ENCODE peak calls at places on chromosomes 13 and 19, in five cellular contexts. H, F, D, C and W are unnamed samples. For H3K36me3, the result is how much of the 10 kb centered on the place peaks cover.

GRCh38 chr13:26811636-26812035 is 51.0 kb upstream of the GPR12 start:
- DNase-seq in H (no peak), F (no peak), D (no peak), C (no peak), W (no peak)

GRCh38 chr19:15173746-15174404 is 26.9 kb downstream of the NOTCH3 start:
- DNase-seq in H (no peak), F (no peak), D (no peak), C (no peak), W (no peak)

GRCh38 chr13:50125306-50125555 is 110.0 kb downstream of the KCNRG start:
- DNase-seq in H (peak), F (no peak), D (no peak), C (no peak), W (no peak)

GRCh38 chr13:24272452-24273161 is 36.8 kb upstream of the C1QTNF9 start:
- DNase-seq in H (no peak), F (no peak), D (peak), C (no peak), W (no peak)

GRCh38 chr19:8085606-8086464 is 33.3 kb downstream of the CCL25 start:
- DNase-seq in H (no peak), F (no peak), D (no peak), C (no peak), W (no peak)

GRCh38 chr13:26034018-26034417 is 17.8 kb downstream of the SHISA2 start:
- DNase-seq in H (no peak), F (no peak), D (no peak), C (no peak), W (no peak)

GRCh38 chr13:25775275-25775674 is 276.5 kb downstream of the SHISA2 start:
- DNase-seq in H (no peak), F (no peak), D (no peak), C (no peak), W (no peak)

GRCh38 chr13:114213980-114214379 is 20.7 kb upstream of the CDC16 start:
- DNase-seq in H (no peak), F (no peak), D (no peak), C (no peak), W (no peak)

GRCh38 chr13:105278797-105279425 is 1256.6 kb downstream of the EFNB2 start:
- DNase-seq in H (no peak), F (no peak), D (no peak), C (no peak), W (no peak)

DNA sequence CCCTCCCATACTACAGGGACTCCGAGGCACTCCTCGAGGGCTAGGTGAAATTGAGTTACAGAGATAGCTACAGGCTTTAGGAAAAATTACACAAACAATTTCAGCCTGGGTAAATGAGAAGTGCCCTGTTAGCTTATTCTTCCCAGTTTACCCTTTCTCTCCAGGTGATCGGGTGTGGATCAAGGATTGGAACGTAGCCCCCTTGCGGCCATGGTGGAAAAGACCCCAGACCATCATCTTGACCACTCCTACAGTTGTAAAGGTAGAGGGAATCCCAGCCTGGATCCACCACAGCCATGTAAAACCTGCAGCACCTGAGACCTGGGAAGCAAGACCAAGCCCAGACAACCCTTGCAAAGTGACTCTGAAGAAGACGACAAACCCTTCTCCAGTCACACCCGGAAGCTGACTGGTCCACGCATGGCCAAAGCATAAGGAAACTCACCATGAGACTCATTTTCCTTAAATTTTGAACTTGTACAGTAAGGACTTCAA is 600.6 kb downstream of the UQCRFS1 start:
- DNase-seq in H (no peak), F (no peak), D (no peak), C (no peak), W (no peak)
- H3K36me3 ChIP-seq in H (under half), F (under half), D (under half), C (under half), W (under half)

GRCh38 chr13:97264663-97265062 is 42.5 kb downstream of the MBNL2 start:
- DNase-seq in H (no peak), F (no peak), D (no peak), C (no peak), W (no peak)

GRCh38 chr13:97262058-97262457 is 39.9 kb downstream of the MBNL2 start:
- DNase-seq in H (no peak), F (no peak), D (no peak), C (no peak), W (peak)

GRCh38 chr13:97261254-97262015 is 39.3 kb downstream of the MBNL2 start:
- DNase-seq in H (no peak), F (no peak), D (no peak), C (no peak), W (peak)

GRCh38 chr13:97259787-97260641 is 37.9 kb downstream of the MBNL2 start:
- DNase-seq in H (no peak), F (no peak), D (no peak), C (no peak), W (no peak)

GRCh38 chr13:97263160-97263559 is 41.0 kb downstream of the MBNL2 start:
- DNase-seq in H (no peak), F (no peak), D (no peak), C (no peak), W (no peak)
- H3K36me3 ChIP-seq in H (under half), F (under half), D (under half), C (under half), W (under half)

GRCh38 chr19:57443121-57443696 is 8.1 kb downstream of the ZNF749 start:
- DNase-seq in H (no peak), F (no peak), D (no peak), C (no peak), W (no peak)
- H3K36me3 ChIP-seq in H (under half), F (under half), D (under half), C (under half), W (under half)

DNA sequence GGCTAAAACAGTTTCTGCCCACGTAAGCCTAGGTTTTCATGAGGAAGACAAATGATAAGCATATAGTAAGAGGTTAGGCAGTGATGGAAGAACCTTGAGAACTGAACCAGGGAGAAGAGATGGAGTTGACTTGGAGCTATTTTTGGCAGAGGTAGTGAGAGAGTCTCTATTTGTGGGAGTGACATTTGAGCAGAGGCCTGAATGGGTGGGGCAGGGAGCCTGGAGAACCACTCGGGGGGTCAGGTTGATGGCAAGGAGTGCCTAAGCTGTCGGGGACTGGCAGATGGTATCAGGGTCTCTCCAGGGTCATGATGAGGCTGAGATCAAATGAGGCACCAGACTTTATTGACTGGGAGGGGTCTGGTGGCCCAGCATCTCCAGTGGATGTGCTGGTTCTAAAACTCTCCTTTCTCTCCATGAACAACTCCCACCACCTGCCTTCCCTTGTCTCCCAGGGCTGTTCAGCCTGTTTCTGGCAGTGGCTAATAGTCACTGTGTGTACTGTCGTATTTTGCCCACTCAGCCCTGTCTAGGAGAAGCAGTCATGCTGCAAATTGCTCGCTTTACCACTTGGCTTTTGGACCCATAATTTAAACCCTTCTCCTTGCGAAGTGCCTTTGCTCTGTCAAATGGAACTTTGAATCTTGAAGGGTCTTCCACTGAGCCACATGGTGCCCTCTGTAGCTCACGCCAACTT is 3.6 kb downstream of the MAU2 start:
- DNase-seq in H (no peak), F (no peak), D (no peak), C (no peak), W (no peak)
- H3K36me3 ChIP-seq in H (under half), F (under half), D (half or more), C (under half), W (under half)

GRCh38 chr19:46732966-46733692 is 12.7 kb upstream of the FKRP start:
- DNase-seq in H (no peak), F (peak), D (peak), C (no peak), W (no peak)
- H3K36me3 ChIP-seq in H (half or more), F (under half), D (half or more), C (under half), W (under half)